ENCODE peak calls at places on chromosome 19, in eight cellular contexts. One of them, this sample, is unnamed.
A peak's percentile ranks its signal among the peaks of the same experiment; 100 is the strongest.

GRCh38 chr19:51784922-51785690 is 9.9 kb upstream of the FPR3 start:
- DNase-seq in NCI-H774: no peak
- DNase-seq in ACHN: peak; percentile 3
- DNase-seq in hippocampal formation: peak; percentile 37
- DNase-seq in A172: peak; percentile 65
- DNase-seq in H7: no peak
- DNase-seq in NCI-H748 treated with DMSO at 0.1 percent for 48 hours: no peak
- DNase-seq in amniotic epithelial cell: peak; percentile 99
- DNase-seq in this sample: no peak

GRCh38 chr19:4447327-4448146 is 10.1 kb downstream of the UBXN6 start:
- DNase-seq in NCI-H774: no peak
- DNase-seq in ACHN: no peak
- DNase-seq in hippocampal formation: no peak
- DNase-seq in A172: no peak
- DNase-seq in H7: peak; percentile 65
- DNase-seq in NCI-H748 treated with DMSO at 0.1 percent for 48 hours: no peak
- DNase-seq in amniotic epithelial cell: no peak
- DNase-seq in this sample: no peak

GRCh38 chr19:2540646-2541454 is 64.9 kb downstream of the GADD45B start:
- DNase-seq in NCI-H774: no peak
- DNase-seq in ACHN: peak; percentile 97
- DNase-seq in hippocampal formation: no peak
- DNase-seq in A172: peak; percentile 100
- DNase-seq in H7: peak; percentile 93
- DNase-seq in NCI-H748 treated with DMSO at 0.1 percent for 48 hours: no peak
- DNase-seq in amniotic epithelial cell: peak; percentile 95
- DNase-seq in this sample: no peak

GRCh38 chr19:6767081-6767356 is 216 bp downstream of the SH2D3A start:
- DNase-seq in NCI-H774: peak; percentile 67
- DNase-seq in ACHN: no peak
- DNase-seq in hippocampal formation: no peak
- DNase-seq in A172: no peak
- DNase-seq in H7: no peak
- DNase-seq in NCI-H748 treated with DMSO at 0.1 percent for 48 hours: peak; percentile 45
- DNase-seq in amniotic epithelial cell: no peak
- DNase-seq in this sample: no peak

GRCh38 chr19:45376045-45376724 is 5.8 kb upstream of the ERCC2 start:
- DNase-seq in NCI-H774: no peak
- DNase-seq in ACHN: peak; percentile 98
- DNase-seq in hippocampal formation: no peak
- DNase-seq in A172: peak; percentile 95
- DNase-seq in H7: peak; percentile 76
- DNase-seq in NCI-H748 treated with DMSO at 0.1 percent for 48 hours: no peak
- DNase-seq in amniotic epithelial cell: peak; percentile 98
- DNase-seq in this sample: no peak

GRCh38 chr19:48672994-48673393 is at the start of gene NTN5:
- DNase-seq in NCI-H774: no peak
- DNase-seq in ACHN: no peak
- DNase-seq in hippocampal formation: no peak
- DNase-seq in A172: no peak
- DNase-seq in H7: peak; percentile 78
- DNase-seq in NCI-H748 treated with DMSO at 0.1 percent for 48 hours: no peak
- DNase-seq in amniotic epithelial cell: no peak
- DNase-seq in this sample: no peak

GRCh38 chr19:17512574-17512939 is 1.1 kb downstream of the PGLS start:
- DNase-seq in NCI-H774: no peak
- DNase-seq in ACHN: no peak
- DNase-seq in hippocampal formation: no peak
- DNase-seq in A172: no peak
- DNase-seq in H7: no peak
- DNase-seq in NCI-H748 treated with DMSO at 0.1 percent for 48 hours: no peak
- DNase-seq in amniotic epithelial cell: no peak
- DNase-seq in this sample: no peak

GRCh38 chr19:35008891-35009341 is 8.8 kb downstream of the GRAMD1A start:
- DNase-seq in NCI-H774: no peak
- DNase-seq in ACHN: no peak
- DNase-seq in hippocampal formation: no peak
- DNase-seq in A172: no peak
- DNase-seq in H7: no peak
- DNase-seq in NCI-H748 treated with DMSO at 0.1 percent for 48 hours: no peak
- DNase-seq in amniotic epithelial cell: peak; percentile 39
- DNase-seq in this sample: no peak

GRCh38 chr19:39409207-39409885 is 2.7 kb downstream of the ZFP36 start:
- DNase-seq in NCI-H774: peak; percentile 91
- DNase-seq in ACHN: peak; percentile 60
- DNase-seq in hippocampal formation: peak; percentile 43
- DNase-seq in A172: peak; percentile 31
- DNase-seq in H7: peak; percentile 96
- DNase-seq in NCI-H748 treated with DMSO at 0.1 percent for 48 hours: peak; percentile 95
- DNase-seq in amniotic epithelial cell: no peak
- DNase-seq in this sample: peak; percentile 73

GRCh38 chr19:49746206-49746958 is 16.7 kb downstream of the TSKS start:
- DNase-seq in NCI-H774: no peak
- DNase-seq in ACHN: no peak
- DNase-seq in hippocampal formation: no peak
- DNase-seq in A172: no peak
- DNase-seq in H7: peak; percentile 97
- DNase-seq in NCI-H748 treated with DMSO at 0.1 percent for 48 hours: no peak
- DNase-seq in amniotic epithelial cell: peak; percentile 57
- DNase-seq in this sample: peak; percentile 52

GRCh38 chr19:23996549-23996948 is 81.9 kb downstream of the ZNF726 start:
- DNase-seq in NCI-H774: no peak
- DNase-seq in ACHN: peak; percentile 32
- DNase-seq in hippocampal formation: no peak
- DNase-seq in A172: peak; percentile 30
- DNase-seq in H7: peak; percentile 64
- DNase-seq in NCI-H748 treated with DMSO at 0.1 percent for 48 hours: no peak
- DNase-seq in amniotic epithelial cell: no peak
- DNase-seq in this sample: no peak

GRCh38 chr19:873084-874019 is 13.9 kb downstream of the CFD start:
- DNase-seq in NCI-H774: no peak
- DNase-seq in ACHN: peak; percentile 25
- DNase-seq in hippocampal formation: no peak
- DNase-seq in A172: peak; percentile 77
- DNase-seq in H7: peak; percentile 88
- DNase-seq in NCI-H748 treated with DMSO at 0.1 percent for 48 hours: no peak
- DNase-seq in amniotic epithelial cell: peak; percentile 75
- DNase-seq in this sample: no peak

GRCh38 chr19:33684550-33685303 is 63.0 kb downstream of the CHST8 start:
- DNase-seq in NCI-H774: no peak
- DNase-seq in ACHN: no peak
- DNase-seq in hippocampal formation: no peak
- DNase-seq in A172: no peak
- DNase-seq in H7: peak; percentile 82
- DNase-seq in NCI-H748 treated with DMSO at 0.1 percent for 48 hours: peak; percentile 59
- DNase-seq in amniotic epithelial cell: no peak
- DNase-seq in this sample: peak; percentile 37

GRCh38 chr19:45515081-45515624 is 7.9 kb downstream of the VASP start:
- DNase-seq in NCI-H774: no peak
- DNase-seq in ACHN: no peak
- DNase-seq in hippocampal formation: peak; percentile 31
- DNase-seq in A172: peak; percentile 8
- DNase-seq in H7: peak; percentile 40
- DNase-seq in NCI-H748 treated with DMSO at 0.1 percent for 48 hours: no peak
- DNase-seq in amniotic epithelial cell: no peak
- DNase-seq in this sample: peak; percentile 39

GRCh38 chr19:19595171-19595701 is 23.3 kb downstream of the PBX4 start:
- DNase-seq in NCI-H774: no peak
- DNase-seq in ACHN: no peak
- DNase-seq in hippocampal formation: no peak
- DNase-seq in A172: peak; percentile 47
- DNase-seq in H7: no peak
- DNase-seq in NCI-H748 treated with DMSO at 0.1 percent for 48 hours: no peak
- DNase-seq in amniotic epithelial cell: peak; percentile 19
- DNase-seq in this sample: no peak

GRCh38 chr19:6465006-6465405 is 935 bp downstream of the CRB3 start:
- DNase-seq in NCI-H774: no peak
- DNase-seq in ACHN: peak; percentile 30
- DNase-seq in hippocampal formation: no peak
- DNase-seq in A172: no peak
- DNase-seq in H7: peak; percentile 69
- DNase-seq in NCI-H748 treated with DMSO at 0.1 percent for 48 hours: no peak
- DNase-seq in amniotic epithelial cell: no peak
- DNase-seq in this sample: no peak

GRCh38 chr19:18594096-18594823 is 5.7 kb downstream of the REX1BD start:
- DNase-seq in NCI-H774: peak; percentile 72
- DNase-seq in ACHN: peak; percentile 78
- DNase-seq in hippocampal formation: peak; percentile 24
- DNase-seq in A172: peak; percentile 44
- DNase-seq in H7: peak; percentile 98
- DNase-seq in NCI-H748 treated with DMSO at 0.1 percent for 48 hours: peak; percentile 38
- DNase-seq in amniotic epithelial cell: peak; percentile 70
- DNase-seq in this sample: peak; percentile 94

GRCh38 chr19:39858541-39858940 is 12.4 kb upstream of the FBL start:
- DNase-seq in NCI-H774: no peak
- DNase-seq in ACHN: peak; percentile 6
- DNase-seq in hippocampal formation: no peak
- DNase-seq in A172: peak; percentile 18
- DNase-seq in H7: peak; percentile 72
- DNase-seq in NCI-H748 treated with DMSO at 0.1 percent for 48 hours: peak; percentile 97
- DNase-seq in amniotic epithelial cell: no peak
- DNase-seq in this sample: no peak

GRCh38 chr19:34436716-34437115 is 8.5 kb downstream of the UBA2 start:
- DNase-seq in NCI-H774: no peak
- DNase-seq in ACHN: no peak
- DNase-seq in hippocampal formation: no peak
- DNase-seq in A172: no peak
- DNase-seq in H7: no peak
- DNase-seq in NCI-H748 treated with DMSO at 0.1 percent for 48 hours: no peak
- DNase-seq in amniotic epithelial cell: no peak
- DNase-seq in this sample: no peak

GRCh38 chr19:55113570-55114039 is 3.8 kb downstream of the PPP1R12C start:
- DNase-seq in NCI-H774: no peak
- DNase-seq in ACHN: peak; percentile 85
- DNase-seq in hippocampal formation: peak; percentile 16
- DNase-seq in A172: peak; percentile 88
- DNase-seq in H7: peak; percentile 92
- DNase-seq in NCI-H748 treated with DMSO at 0.1 percent for 48 hours: no peak
- DNase-seq in amniotic epithelial cell: peak; percentile 93
- DNase-seq in this sample: peak; percentile 85

GRCh38 chr19:54188224-54188871 is 1.0 kb downstream of the MBOAT7 start:
- DNase-seq in NCI-H774: no peak
- DNase-seq in ACHN: no peak
- DNase-seq in hippocampal formation: no peak
- DNase-seq in A172: peak; percentile 92
- DNase-seq in H7: peak; percentile 67
- DNase-seq in NCI-H748 treated with DMSO at 0.1 percent for 48 hours: no peak
- DNase-seq in amniotic epithelial cell: peak; percentile 81
- DNase-seq in this sample: no peak

This sample was measured in frontal cortex.